ENCODE peak calls at places on chromosomes 5 and 9, in ten cellular contexts. U is EH; W is HuH-7.5; O is effector memory CD4-positive, alpha-beta T cell; N is KBM-7; S is activated CD8-positive, alpha-beta memory T cell treated with anti-CD3 and anti-CD28 coated beads for 1 hour; E is NCI-H510A; R is psoas muscle; K is memory B cell; T is stimulated activated CD4-positive, alpha-beta T cell treated with anti-CD3 and anti-CD28 coated beads, Interleukin-2, amount 100 ng/mL, for 48 hours. X is an unnamed sample.

GRCh38 chr5:151770383-151771258 is 1.1 kb upstream of the G3BP1 start:
- DNase-seq in N (no peak), W (peak), T (peak), R (peak), O (no peak), E (peak), S (peak), U (peak), K (no peak), X (no peak)

GRCh38 chr9:95383845-95384244 is 66.3 kb upstream of the FANCC start:
- DNase-seq in N (no peak), U (peak), O (no peak), W (no peak), R (no peak), E (no peak), T (no peak), S (no peak), K (no peak), X (no peak)

GRCh38 chr9:77897292-77897691 is 134.3 kb downstream of the GNAQ start:
- DNase-seq in W (no peak), E (no peak), K (no peak), U (no peak), S (no peak), N (no peak), R (no peak), O (no peak), T (no peak), X (no peak)

GRCh38 chr5:75130818-75131349 is 78.5 kb upstream of the GCNT4 start:
- DNase-seq in N (no peak), T (no peak), S (no peak), E (no peak), U (no peak), R (no peak), O (no peak), W (no peak), K (no peak), X (no peak)

GRCh38 chr9:25453876-25454275 is 224.4 kb downstream of the TUSC1 start:
- DNase-seq in K (no peak), S (no peak), E (no peak), T (no peak), O (no peak), R (no peak), W (no peak), N (no peak), U (no peak), X (no peak)

GRCh38 chr5:36870399-36871040 is 6.0 kb upstream of the NIPBL start:
- DNase-seq in E (peak), K (no peak), T (no peak), S (no peak), O (no peak), W (peak), N (peak), R (no peak), U (peak), X (peak)

GRCh38 chr5:73945505-73945904 is 319.5 kb downstream of the ARHGEF28 start:
- DNase-seq in W (no peak), O (no peak), E (no peak), U (no peak), R (no peak), K (no peak), N (peak), S (no peak), T (peak), X (no peak)

GRCh38 chr5:175821790-175822211 is 49.6 kb upstream of the CPLX2 start:
- DNase-seq in E (no peak), O (no peak), W (no peak), U (peak), K (no peak), R (no peak), N (no peak), T (peak), S (no peak), X (no peak)

GRCh38 chr9:127113540-127113928 is 8.9 kb downstream of the ANGPTL2 start:
- DNase-seq in N (no peak), O (no peak), E (no peak), R (no peak), T (no peak), K (no peak), W (no peak), S (no peak), U (no peak), X (no peak)

GRCh38 chr9:127445851-127446719 is 5.1 kb downstream of the RPL12 start:
- DNase-seq in S (no peak), U (peak), R (no peak), E (no peak), N (peak), W (no peak), T (no peak), O (no peak), K (no peak), X (no peak)

GRCh38 chr5:110335361-110336046 is 391.0 kb downstream of the TMEM232 start:
- DNase-seq in S (no peak), U (peak), T (no peak), R (no peak), E (no peak), K (no peak), N (no peak), W (no peak), O (no peak), X (no peak)

GRCh38 chr9:125377584-125378250 is 116.1 kb downstream of the GAPVD1 start:
- DNase-seq in N (no peak), W (no peak), R (no peak), O (no peak), S (no peak), E (no peak), K (no peak), T (no peak), U (no peak), X (no peak)

GRCh38 chr5:158765407-158765806 is 334.3 kb downstream of the EBF1 start:
- DNase-seq in O (no peak), U (no peak), E (no peak), K (no peak), T (no peak), S (no peak), R (no peak), W (no peak), N (peak), X (no peak)

GRCh38 chr5:171175746-171176145 is 133.3 kb upstream of the TLX3 start:
- DNase-seq in U (no peak), N (no peak), S (no peak), R (no peak), W (no peak), T (no peak), K (no peak), E (no peak), O (no peak), X (no peak)

GRCh38 chr5:2756211-2756746 is 4.8 kb upstream of the IRX2 start:
- DNase-seq in W (no peak), K (no peak), O (no peak), T (no peak), S (no peak), U (peak), E (no peak), N (no peak), R (no peak), X (no peak)

GRCh38 chr5:18119156-18119785 is 485.0 kb downstream of the TAF11L14 start:
- DNase-seq in K (no peak), N (no peak), O (no peak), S (no peak), E (no peak), T (no peak), R (no peak), W (no peak), U (no peak), X (no peak)

GRCh38 chr5:127229185-127229889 is 61.3 kb upstream of the MEGF10 start:
- DNase-seq in T (peak), R (peak), S (peak), W (peak), K (peak), O (peak), E (peak), N (peak), U (peak), X (peak)

GRCh38 chr9:110752766-110753165 is 84.2 kb downstream of the MUSK start:
- DNase-seq in K (no peak), W (no peak), T (no peak), E (no peak), O (no peak), R (no peak), U (peak), N (no peak), S (no peak), X (no peak)

GRCh38 chr9:127629468-127630081 is 17.5 kb downstream of the STXBP1 start:
- DNase-seq in O (no peak), K (no peak), E (no peak), U (no peak), T (no peak), R (no peak), S (no peak), N (no peak), W (no peak), X (no peak)

GRCh38 chr5:14685757-14686156 is 21.2 kb downstream of the OTULIN start:
- DNase-seq in T (no peak), U (peak), S (no peak), W (peak), N (peak), K (no peak), R (no peak), O (no peak), E (peak), X (peak)

GRCh38 chr5:178078197-178078995 is 34.9 kb upstream of the N4BP3 start:
- DNase-seq in T (no peak), S (no peak), O (no peak), U (peak), E (no peak), R (no peak), K (no peak), N (no peak), W (no peak), X (no peak)

GRCh38 chr5:80706835-80707447 is 52.2 kb upstream of the DHFR start:
- DNase-seq in T (no peak), E (no peak), N (no peak), R (no peak), W (no peak), K (no peak), O (no peak), U (no peak), S (no peak), X (no peak)

GRCh38 chr9:129597355-129598088 is 23.4 kb downstream of the C9orf50 start:
- DNase-seq in T (no peak), S (no peak), U (peak), O (no peak), N (no peak), E (no peak), W (peak), K (no peak), R (peak), X (peak)

GRCh38 chr9:83698976-83699585 is 8.7 kb downstream of the UBQLN1 start:
- DNase-seq in T (no peak), O (no peak), U (no peak), K (no peak), E (no peak), W (no peak), S (no peak), N (no peak), R (no peak), X (no peak)

GRCh38 chr5:36450229-36451024 is 148.7 kb upstream of the RANBP3L start:
- DNase-seq in E (no peak), S (no peak), O (no peak), K (no peak), R (no peak), W (no peak), T (no peak), N (no peak), U (no peak), X (no peak)

GRCh38 chr9:25864509-25864908 is 186.3 kb upstream of the TUSC1 start:
- DNase-seq in K (no peak), S (no peak), N (no peak), W (no peak), O (no peak), R (no peak), U (peak), E (no peak), T (no peak), X (no peak)

GRCh38 chr5:135263022-135263668 is 135.9 kb downstream of the MACROH2A1 start:
- DNase-seq in E (no peak), K (no peak), T (no peak), R (peak), S (no peak), N (no peak), O (no peak), W (no peak), U (no peak), X (no peak)

GRCh38 chr5:167447466-167447865 is 844.0 kb upstream of the WWC1 start:
- DNase-seq in T (no peak), K (no peak), O (no peak), R (no peak), U (no peak), W (no peak), S (no peak), N (no peak), E (no peak), X (no peak)

GRCh38 chr5:179294891-179295777 is 50.1 kb downstream of the ADAMTS2 start:
- DNase-seq in T (no peak), E (no peak), S (no peak), U (peak), N (no peak), O (no peak), K (no peak), R (peak), W (no peak), X (no peak)

GRCh38 chr5:73733219-73733618 is 107.2 kb downstream of the ARHGEF28 start:
- DNase-seq in T (no peak), E (no peak), K (no peak), S (no peak), W (no peak), R (no peak), U (no peak), O (no peak), N (no peak), X (no peak)

X was measured in immature natural killer cell.